ENCODE peak calls at places on chromosomes 2 and 18, in four cellular contexts. One of them, this sample, is unnamed.

GRCh38 chr18:24704921-24705620 is 244.6 kb downstream of the HRH4 start:
- DNase-seq in foreskin keratinocyte: no peak
- DNase-seq in SK-N-SH: no peak
- DNase-seq in mammary epithelial cell: no peak
- DNase-seq in this sample: no peak

GRCh38 chr2:79741044-79741443 is 228.2 kb downstream of the CTNNA2 start:
- DNase-seq in SK-N-SH: no peak
- DNase-seq in foreskin keratinocyte: no peak
- DNase-seq in mammary epithelial cell: no peak
- DNase-seq in this sample: no peak

GRCh38 chr2:207782238-207783030 is 12.7 kb upstream of the FZD5 start:
- DNase-seq in mammary epithelial cell: no peak
- DNase-seq in SK-N-SH: no peak
- DNase-seq in foreskin keratinocyte: no peak
- DNase-seq in this sample: no peak

GRCh38 chr2:208334230-208334629 is 68.2 kb downstream of the PIKFYVE start:
- DNase-seq in SK-N-SH: no peak
- DNase-seq in foreskin keratinocyte: no peak
- DNase-seq in mammary epithelial cell: no peak
- DNase-seq in this sample: no peak

GRCh38 chr2:114167799-114168198 is 274.6 kb upstream of the DPP10 start:
- DNase-seq in foreskin keratinocyte: no peak
- DNase-seq in mammary epithelial cell: no peak
- DNase-seq in SK-N-SH: no peak
- DNase-seq in this sample: no peak

GRCh38 chr18:9055626-9056025 is 46.9 kb upstream of the NDUFV2 start:
- DNase-seq in SK-N-SH: no peak
- DNase-seq in mammary epithelial cell: no peak
- DNase-seq in foreskin keratinocyte: no peak
- DNase-seq in this sample: no peak

GRCh38 chr2:177909962-177910361 is 162.6 kb downstream of the PDE11A start:
- DNase-seq in foreskin keratinocyte: peak; percentile 58
- DNase-seq in mammary epithelial cell: peak; percentile 82
- DNase-seq in SK-N-SH: no peak
- DNase-seq in this sample: no peak

GRCh38 chr2:149991576-149991975 is 404.0 kb upstream of the MMADHC start:
- DNase-seq in mammary epithelial cell: peak; percentile 20
- DNase-seq in foreskin keratinocyte: no peak
- DNase-seq in SK-N-SH: no peak
- DNase-seq in this sample: no peak

GRCh38 chr18:72375628-72376027 is 168.5 kb downstream of the CBLN2 start:
- DNase-seq in SK-N-SH: no peak
- DNase-seq in foreskin keratinocyte: peak; percentile 29
- DNase-seq in mammary epithelial cell: no peak
- DNase-seq in this sample: no peak

GRCh38 chr2:181146171-181146570 is 165.8 kb downstream of the UBE2E3 start:
- DNase-seq in SK-N-SH: no peak
- DNase-seq in mammary epithelial cell: peak; percentile 12
- DNase-seq in foreskin keratinocyte: no peak
- DNase-seq in this sample: no peak

GRCh38 chr2:222290691-222291484 is 7.9 kb downstream of the PAX3 start:
- DNase-seq in foreskin keratinocyte: no peak
- DNase-seq in mammary epithelial cell: no peak
- DNase-seq in SK-N-SH: peak; percentile 44
- DNase-seq in this sample: no peak

GRCh38 chr2:186068154-186068826 is 329.7 kb downstream of the FSIP2 start:
- DNase-seq in SK-N-SH: peak; percentile 64
- DNase-seq in mammary epithelial cell: no peak
- DNase-seq in foreskin keratinocyte: no peak
- DNase-seq in this sample: no peak

GRCh38 chr2:141828761-141829160 is 302.1 kb downstream of the LRP1B start:
- DNase-seq in mammary epithelial cell: no peak
- DNase-seq in foreskin keratinocyte: no peak
- DNase-seq in SK-N-SH: no peak
- DNase-seq in this sample: no peak

GRCh38 chr18:60277855-60278480 is 94.6 kb downstream of the MC4R start:
- DNase-seq in foreskin keratinocyte: peak; percentile 44
- DNase-seq in mammary epithelial cell: peak; percentile 3
- DNase-seq in SK-N-SH: no peak
- DNase-seq in this sample: no peak

GRCh38 chr2:1653137-1653789 is 91.1 kb downstream of the PXDN start:
- DNase-seq in foreskin keratinocyte: no peak
- DNase-seq in SK-N-SH: no peak
- DNase-seq in mammary epithelial cell: peak; percentile 89
- DNase-seq in this sample: no peak

GRCh38 chr2:207767461-207768167 is 2.1 kb downstream of the FZD5 start:
- DNase-seq in mammary epithelial cell: peak; percentile 48
- DNase-seq in foreskin keratinocyte: no peak
- DNase-seq in SK-N-SH: peak; percentile 74
- DNase-seq in this sample: peak; percentile 79

DNA sequence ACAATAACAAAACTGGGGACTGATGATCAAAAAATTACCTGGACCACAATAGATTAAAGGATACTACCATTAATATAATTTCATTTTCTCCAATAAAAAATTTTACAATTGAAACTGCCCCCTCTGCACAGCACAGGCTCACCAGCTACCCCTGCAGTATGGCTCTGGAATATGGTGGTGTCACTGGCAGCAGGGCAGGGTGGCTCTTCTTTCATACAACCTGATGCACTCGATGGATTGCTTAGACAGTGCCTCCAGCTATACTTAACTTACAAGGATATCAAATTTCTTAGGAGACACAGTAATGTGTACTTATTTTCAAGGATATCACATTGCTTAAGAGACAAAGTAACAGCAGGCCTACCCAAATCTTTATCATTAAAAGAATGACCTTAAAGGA is 124.0 kb downstream of the PRELID3A start:
- DNase-seq in foreskin keratinocyte: no peak
- DNase-seq in mammary epithelial cell: no peak
- DNase-seq in SK-N-SH: no peak
- DNase-seq in this sample: no peak
- TF ChIP-seq CTCF in foreskin keratinocyte: peak; percentile 35
- TF ChIP-seq CTCF in mammary epithelial cell: no peak
- TF ChIP-seq CTCF in SK-N-SH: no peak
- TF ChIP-seq CTCF in this sample: no peak

GRCh38 chr18:47397671-47398319 is 146.3 kb upstream of the SKOR2 start:
- DNase-seq in SK-N-SH: peak; percentile 25
- DNase-seq in mammary epithelial cell: no peak
- DNase-seq in foreskin keratinocyte: no peak
- DNase-seq in this sample: no peak
- TF ChIP-seq CTCF in SK-N-SH: peak; percentile 37
- TF ChIP-seq CTCF in mammary epithelial cell: peak; percentile 38
- TF ChIP-seq CTCF in foreskin keratinocyte: peak; percentile 46
- TF ChIP-seq CTCF in this sample: no peak

GRCh38 chr2:10221976-10222870 is 80.5 kb upstream of the HPCAL1 start:
- DNase-seq in foreskin keratinocyte: no peak
- DNase-seq in SK-N-SH: no peak
- DNase-seq in mammary epithelial cell: no peak
- DNase-seq in this sample: no peak

GRCh38 chr2:10221443-10221842 is 81.3 kb upstream of the HPCAL1 start:
- DNase-seq in SK-N-SH: peak; percentile 35
- DNase-seq in foreskin keratinocyte: no peak
- DNase-seq in mammary epithelial cell: no peak
- DNase-seq in this sample: no peak

GRCh38 chr2:10220045-10220444 is 82.7 kb upstream of the HPCAL1 start:
- DNase-seq in SK-N-SH: peak; percentile 33
- DNase-seq in foreskin keratinocyte: no peak
- DNase-seq in mammary epithelial cell: no peak
- DNase-seq in this sample: no peak

GRCh38 chr2:10223471-10223870 is 79.2 kb upstream of the HPCAL1 start:
- DNase-seq in foreskin keratinocyte: no peak
- DNase-seq in mammary epithelial cell: no peak
- DNase-seq in SK-N-SH: no peak
- DNase-seq in this sample: no peak

DNA sequence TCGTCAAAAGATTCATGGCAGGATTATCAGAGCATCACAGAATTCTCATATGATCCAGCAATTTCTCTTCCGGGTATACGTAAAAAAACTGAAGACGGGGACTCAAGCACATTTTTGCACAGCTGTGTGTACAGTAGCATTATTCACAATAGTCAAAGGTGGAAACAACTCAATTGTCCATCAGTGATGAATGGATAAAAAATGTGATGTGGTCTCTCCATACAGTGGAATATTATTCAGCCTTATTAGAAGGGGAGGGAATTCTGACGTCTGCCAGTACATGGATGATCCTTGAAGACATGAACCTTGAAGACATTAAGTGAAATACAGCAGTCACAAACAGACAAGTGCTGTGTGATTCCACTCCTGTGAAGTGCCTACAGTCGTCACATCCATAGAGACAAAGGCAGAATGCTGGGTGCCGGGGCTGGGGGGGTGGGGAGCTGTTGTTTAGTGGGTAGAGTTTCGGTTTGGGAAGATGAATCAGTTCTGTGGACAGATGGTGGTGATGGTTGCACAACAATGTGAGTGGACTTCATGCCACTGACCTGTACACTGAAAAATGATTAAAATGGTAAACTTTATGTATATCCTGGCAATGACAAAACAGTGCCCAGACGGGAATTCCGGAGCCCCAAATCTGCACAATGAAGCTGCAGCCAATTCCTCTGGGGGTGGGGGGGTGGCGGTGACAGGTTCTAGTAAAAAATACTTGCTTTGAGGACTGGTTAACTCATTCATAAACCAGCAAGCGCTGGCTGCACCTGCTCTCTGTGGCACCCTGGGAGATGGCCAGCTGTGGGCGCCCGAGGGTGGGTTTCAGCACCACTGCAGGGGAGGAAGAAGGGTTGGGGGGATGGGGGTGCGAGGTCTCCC is 82.0 kb upstream of the HPCAL1 start:
- DNase-seq in SK-N-SH: peak; percentile 48
- DNase-seq in foreskin keratinocyte: no peak
- DNase-seq in mammary epithelial cell: peak; percentile 40
- DNase-seq in this sample: peak; percentile 13
- TF ChIP-seq CTCF in SK-N-SH: no peak
- TF ChIP-seq CTCF in foreskin keratinocyte: no peak
- TF ChIP-seq CTCF in mammary epithelial cell: no peak
- TF ChIP-seq CTCF in this sample: no peak

DNA sequence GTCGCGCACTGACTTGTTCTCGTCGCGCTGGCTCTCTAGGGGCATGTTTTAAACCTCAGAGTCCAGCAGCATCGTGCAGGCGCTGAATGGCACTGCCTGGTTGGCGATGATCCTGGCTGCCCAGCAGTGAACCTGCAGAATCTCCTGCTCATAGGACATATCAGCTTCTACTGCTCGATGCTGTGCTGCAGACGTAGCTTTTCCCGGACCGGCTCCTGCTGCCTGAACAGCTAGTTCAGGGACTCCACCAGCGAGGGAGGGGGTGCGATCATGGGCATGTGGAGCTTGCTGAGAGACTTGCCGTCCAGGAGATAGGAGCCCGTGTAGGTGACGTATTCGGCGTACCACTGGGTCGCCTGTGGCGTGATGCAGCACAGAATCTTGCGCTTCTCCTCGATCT is 890.0 kb upstream of the LRRTM1 start:
- DNase-seq in mammary epithelial cell: no peak
- DNase-seq in foreskin keratinocyte: no peak
- DNase-seq in SK-N-SH: no peak
- DNase-seq in this sample: no peak
- TF ChIP-seq CTCF in mammary epithelial cell: no peak
- TF ChIP-seq CTCF in foreskin keratinocyte: no peak
- TF ChIP-seq CTCF in SK-N-SH: no peak
- TF ChIP-seq CTCF in this sample: no peak

GRCh38 chr2:75311993-75312392 is 112.7 kb upstream of the TACR1 start:
- DNase-seq in mammary epithelial cell: no peak
- DNase-seq in foreskin keratinocyte: no peak
- DNase-seq in SK-N-SH: peak; percentile 9
- DNase-seq in this sample: no peak
- TF ChIP-seq CTCF in mammary epithelial cell: no peak
- TF ChIP-seq CTCF in foreskin keratinocyte: peak; percentile 9
- TF ChIP-seq CTCF in SK-N-SH: no peak
- TF ChIP-seq CTCF in this sample: no peak

This sample was measured in Calu3.